ENCODE peak calls at places on chromosomes 12 and 14, in four cellular contexts. D, G, L and S are unnamed samples.

GRCh38 chr12:83573676-83574075 is 887.0 kb downstream of the TMTC2 start:
- DNase-seq in D (peak; percentile 17), G (peak; percentile 18), L (peak; percentile 13), S (peak; percentile 77)

GRCh38 chr12:44117368-44117767 is 281.5 kb downstream of the TMEM117 start:
- DNase-seq in D (no peak), G (no peak), L (no peak), S (no peak)

GRCh38 chr12:92570056-92570753 is 132.6 kb upstream of the PLEKHG7 start:
- DNase-seq in D (peak; percentile 68), G (peak; percentile 90), L (peak; percentile 57), S (peak; percentile 74)

GRCh38 chr12:100554608-100555077 is 18.8 kb upstream of the GAS2L3 start:
- DNase-seq in D (peak; percentile 74), G (peak; percentile 94), L (peak; percentile 68), S (peak; percentile 89)

GRCh38 chr12:42921741-42922511 is 332.4 kb upstream of the PRICKLE1 start:
- DNase-seq in D (peak; percentile 76), G (no peak), L (no peak), S (peak; percentile 33)

GRCh38 chr12:113232787-113233585 is 11.7 kb downstream of the TPCN1 start:
- DNase-seq in D (no peak), G (no peak), L (no peak), S (peak; percentile 92)

GRCh38 chr14:22835505-22835904 is 880 bp upstream of the MMP14 start:
- DNase-seq in D (no peak), G (no peak), L (no peak), S (no peak)

GRCh38 chr12:77841467-77842054 is 10.9 kb downstream of the NAV3 start:
- DNase-seq in D (peak; percentile 34), G (peak; percentile 50), L (no peak), S (peak; percentile 24)

GRCh38 chr14:99863059-99863458 is 69.8 kb downstream of the EML1 start:
- DNase-seq in D (no peak), G (no peak), L (no peak), S (no peak)

GRCh38 chr12:129676411-129676810 is 227.4 kb downstream of the TMEM132D start:
- DNase-seq in D (no peak), G (no peak), L (no peak), S (no peak)

GRCh38 chr12:132604108-132605054 is 6.0 kb downstream of the LRCOL1 start:
- DNase-seq in D (no peak), G (peak; percentile 20), L (no peak), S (no peak)

GRCh38 chr12:92185052-92185451 is 39.4 kb upstream of the BTG1 start:
- DNase-seq in D (no peak), G (no peak), L (no peak), S (no peak)

GRCh38 chr12:49033611-49034286 is 15.2 kb upstream of the PRKAG1 start:
- DNase-seq in D (no peak), G (no peak), L (no peak), S (no peak)

GRCh38 chr14:70045715-70046535 is 142.8 kb downstream of the SLC8A3 start:
- DNase-seq in D (peak; percentile 63), G (peak; percentile 79), L (peak; percentile 71), S (no peak)

GRCh38 chr12:18629916-18630315 is 107.9 kb downstream of the PLCZ1 start:
- DNase-seq in D (no peak), G (no peak), L (no peak), S (peak; percentile 10)

GRCh38 chr12:104566244-104566993 is 109.7 kb downstream of the CHST11 start:
- DNase-seq in D (no peak), G (no peak), L (no peak), S (no peak)

GRCh38 chr14:104157303-104157928 is 19.0 kb downstream of the KIF26A start:
- DNase-seq in D (no peak), G (no peak), L (no peak), S (no peak)

GRCh38 chr12:44889871-44890270 is 13.8 kb upstream of the NELL2 start:
- DNase-seq in D (no peak), G (no peak), L (no peak), S (no peak)

GRCh38 chr12:5996459-5996858 is 51.4 kb upstream of the ANO2 start:
- DNase-seq in D (no peak), G (no peak), L (no peak), S (peak; percentile 1)

GRCh38 chr12:57475271-57476161 is 4.2 kb downstream of the ARHGAP9 start:
- DNase-seq in D (no peak), G (peak; percentile 41), L (no peak), S (no peak)

GRCh38 chr14:21498540-21499526 is 12.3 kb downstream of the METTL3 start:
- DNase-seq in D (peak; percentile 39), G (peak; percentile 58), L (peak; percentile 49), S (no peak)

GRCh38 chr12:63795944-63796343 is 16.2 kb downstream of the RXYLT1 start:
- DNase-seq in D (no peak), G (no peak), L (no peak), S (no peak)

GRCh38 chr12:4962539-4963486 is 53.1 kb downstream of the KCNA1 start:
- DNase-seq in D (peak; percentile 24), G (peak; percentile 8), L (no peak), S (peak; percentile 14)

GRCh38 chr12:59396941-59397340 is 198.9 kb upstream of the SLC16A7 start:
- DNase-seq in D (no peak), G (no peak), L (no peak), S (no peak)

GRCh38 chr12:11718768-11719253 is 69.3 kb downstream of the ETV6 start:
- DNase-seq in D (peak; percentile 76), G (no peak), L (no peak), S (peak; percentile 23)

GRCh38 chr14:34035177-34035933 is 84.5 kb upstream of the EGLN3 start:
- DNase-seq in D (peak; percentile 21), G (no peak), L (no peak), S (peak; percentile 61)

GRCh38 chr12:122184522-122184921 is 1.6 kb downstream of the LRRC43 start:
- DNase-seq in D (no peak), G (no peak), L (no peak), S (no peak)

GRCh38 chr12:106417926-106418910 is 60.7 kb downstream of the POLR3B start:
- DNase-seq in D (peak; percentile 67), G (peak; percentile 91), L (no peak), S (peak; percentile 77)

GRCh38 chr12:131121705-131122405 is 168.1 kb downstream of the ADGRD1 start:
- DNase-seq in D (no peak), G (no peak), L (no peak), S (peak; percentile 15)